ENCODE peak calls at places on chromosomes 7 and 10, in five cellular contexts. One of them, this sample, is unnamed.

GRCh38 chr7:47783456-47784240 is 164.6 kb downstream of the PKD1L1 start:
- DNase-seq in fibroblast of the aortic adventitia: peak; percentile 99
- DNase-seq in ovary: peak; percentile 63
- DNase-seq in GM12865: no peak
- DNase-seq in lower leg skin: no peak
- DNase-seq in this sample: peak; percentile 97

GRCh38 chr10:79260803-79261740 is 86.2 kb upstream of the PPIF start:
- DNase-seq in fibroblast of the aortic adventitia: peak; percentile 47
- DNase-seq in GM12865: peak; percentile 36
- DNase-seq in ovary: peak; percentile 63
- DNase-seq in lower leg skin: no peak
- DNase-seq in this sample: peak; percentile 62

GRCh38 chr7:24498439-24498838 is 74.8 kb upstream of the PALS2 start:
- DNase-seq in ovary: no peak
- DNase-seq in fibroblast of the aortic adventitia: no peak
- DNase-seq in GM12865: no peak
- DNase-seq in lower leg skin: no peak
- DNase-seq in this sample: no peak

GRCh38 chr7:137670521-137671064 is 176.2 kb downstream of the DGKI start:
- DNase-seq in ovary: no peak
- DNase-seq in GM12865: peak; percentile 81
- DNase-seq in fibroblast of the aortic adventitia: peak; percentile 46
- DNase-seq in lower leg skin: no peak
- DNase-seq in this sample: peak; percentile 80

GRCh38 chr7:111846900-111847299 is 284.6 kb upstream of the IMMP2L start:
- DNase-seq in ovary: no peak
- DNase-seq in fibroblast of the aortic adventitia: no peak
- DNase-seq in lower leg skin: no peak
- DNase-seq in GM12865: no peak
- DNase-seq in this sample: no peak

GRCh38 chr10:48187713-48188541 is 86.6 kb downstream of the FRMPD2 start:
- DNase-seq in fibroblast of the aortic adventitia: no peak
- DNase-seq in ovary: no peak
- DNase-seq in GM12865: no peak
- DNase-seq in lower leg skin: no peak
- DNase-seq in this sample: no peak

GRCh38 chr10:89563861-89564478 is 28.6 kb upstream of the SLC16A12 start:
- DNase-seq in fibroblast of the aortic adventitia: peak; percentile 71
- DNase-seq in lower leg skin: no peak
- DNase-seq in GM12865: peak; percentile 50
- DNase-seq in ovary: no peak
- DNase-seq in this sample: peak; percentile 41

GRCh38 chr10:114716811-114717404 is 58.8 kb upstream of the ABLIM1 start:
- DNase-seq in fibroblast of the aortic adventitia: peak; percentile 17
- DNase-seq in GM12865: no peak
- DNase-seq in ovary: no peak
- DNase-seq in lower leg skin: no peak
- DNase-seq in this sample: no peak

GRCh38 chr7:112081778-112082177 is 124.4 kb downstream of the DOCK4 start:
- DNase-seq in ovary: no peak
- DNase-seq in GM12865: no peak
- DNase-seq in fibroblast of the aortic adventitia: no peak
- DNase-seq in lower leg skin: no peak
- DNase-seq in this sample: no peak

GRCh38 chr10:61974611-61975010 is 73.1 kb downstream of the ARID5B start:
- DNase-seq in lower leg skin: peak; percentile 87
- DNase-seq in ovary: peak; percentile 72
- DNase-seq in GM12865: peak; percentile 77
- DNase-seq in fibroblast of the aortic adventitia: peak; percentile 75
- DNase-seq in this sample: peak; percentile 40

GRCh38 chr7:99410635-99411034 is 1.9 kb downstream of the BUD31 start:
- DNase-seq in lower leg skin: no peak
- DNase-seq in ovary: no peak
- DNase-seq in fibroblast of the aortic adventitia: no peak
- DNase-seq in GM12865: no peak
- DNase-seq in this sample: no peak

GRCh38 chr10:71533936-71534335 is 137.2 kb downstream of the CDH23 start:
- DNase-seq in fibroblast of the aortic adventitia: no peak
- DNase-seq in GM12865: no peak
- DNase-seq in lower leg skin: no peak
- DNase-seq in ovary: no peak
- DNase-seq in this sample: no peak

GRCh38 chr10:21159669-21160068 is 262.6 kb upstream of the NEBL start:
- DNase-seq in ovary: no peak
- DNase-seq in lower leg skin: no peak
- DNase-seq in GM12865: no peak
- DNase-seq in fibroblast of the aortic adventitia: no peak
- DNase-seq in this sample: no peak

GRCh38 chr7:139495726-139496125 is 12.3 kb upstream of the KLRG2 start:
- DNase-seq in ovary: no peak
- DNase-seq in GM12865: no peak
- DNase-seq in fibroblast of the aortic adventitia: no peak
- DNase-seq in lower leg skin: no peak
- DNase-seq in this sample: no peak

GRCh38 chr10:121263407-121263783 is 334.8 kb downstream of the FGFR2 start:
- DNase-seq in lower leg skin: no peak
- DNase-seq in fibroblast of the aortic adventitia: no peak
- DNase-seq in ovary: no peak
- DNase-seq in GM12865: no peak
- DNase-seq in this sample: no peak

GRCh38 chr10:90905925-90906324 is 15.0 kb downstream of the ANKRD1 start:
- DNase-seq in ovary: no peak
- DNase-seq in lower leg skin: no peak
- DNase-seq in GM12865: peak; percentile 13
- DNase-seq in fibroblast of the aortic adventitia: no peak
- DNase-seq in this sample: no peak

GRCh38 chr7:28077616-28078015 is 103.0 kb downstream of the JAZF1 start:
- DNase-seq in GM12865: no peak
- DNase-seq in fibroblast of the aortic adventitia: no peak
- DNase-seq in ovary: no peak
- DNase-seq in lower leg skin: no peak
- DNase-seq in this sample: no peak

GRCh38 chr7:24830440-24831050 is 73.3 kb upstream of the GSDME start:
- DNase-seq in ovary: no peak
- DNase-seq in lower leg skin: no peak
- DNase-seq in GM12865: no peak
- DNase-seq in fibroblast of the aortic adventitia: no peak
- DNase-seq in this sample: no peak

GRCh38 chr10:54985732-54986131 is 184.7 kb upstream of the PCDH15 start:
- DNase-seq in ovary: no peak
- DNase-seq in fibroblast of the aortic adventitia: no peak
- DNase-seq in GM12865: peak; percentile 36
- DNase-seq in lower leg skin: no peak
- DNase-seq in this sample: peak; percentile 2

GRCh38 chr7:56570968-56571367 is 454.8 kb upstream of the NUPR2 start:
- DNase-seq in GM12865: no peak
- DNase-seq in fibroblast of the aortic adventitia: no peak
- DNase-seq in lower leg skin: no peak
- DNase-seq in ovary: no peak
- DNase-seq in this sample: no peak

GRCh38 chr10:93995598-93996271 is 2.0 kb downstream of the PLCE1 start:
- DNase-seq in lower leg skin: no peak
- DNase-seq in fibroblast of the aortic adventitia: peak; percentile 73
- DNase-seq in ovary: no peak
- DNase-seq in GM12865: no peak
- DNase-seq in this sample: peak; percentile 62

GRCh38 chr10:120931999-120932398 is 80.8 kb downstream of the WDR11 start:
- DNase-seq in fibroblast of the aortic adventitia: no peak
- DNase-seq in lower leg skin: no peak
- DNase-seq in GM12865: no peak
- DNase-seq in ovary: no peak
- DNase-seq in this sample: no peak

GRCh38 chr7:13829914-13830603 is 159.4 kb downstream of the ETV1 start:
- DNase-seq in ovary: no peak
- DNase-seq in lower leg skin: no peak
- DNase-seq in fibroblast of the aortic adventitia: peak; percentile 90
- DNase-seq in GM12865: no peak
- DNase-seq in this sample: peak; percentile 60

GRCh38 chr10:68696018-68696417 is 25.0 kb upstream of the CCAR1 start:
- DNase-seq in fibroblast of the aortic adventitia: no peak
- DNase-seq in ovary: no peak
- DNase-seq in GM12865: no peak
- DNase-seq in lower leg skin: no peak
- DNase-seq in this sample: no peak

GRCh38 chr7:140402178-140402835 is 1.6 kb upstream of the RAB19 start:
- DNase-seq in ovary: no peak
- DNase-seq in fibroblast of the aortic adventitia: peak; percentile 57
- DNase-seq in lower leg skin: no peak
- DNase-seq in GM12865: no peak
- DNase-seq in this sample: peak; percentile 76

GRCh38 chr10:8075282-8076260 is 21.1 kb downstream of the GATA3 start:
- DNase-seq in ovary: no peak
- DNase-seq in lower leg skin: peak; percentile 40
- DNase-seq in fibroblast of the aortic adventitia: no peak
- DNase-seq in GM12865: no peak
- DNase-seq in this sample: no peak

DNA sequence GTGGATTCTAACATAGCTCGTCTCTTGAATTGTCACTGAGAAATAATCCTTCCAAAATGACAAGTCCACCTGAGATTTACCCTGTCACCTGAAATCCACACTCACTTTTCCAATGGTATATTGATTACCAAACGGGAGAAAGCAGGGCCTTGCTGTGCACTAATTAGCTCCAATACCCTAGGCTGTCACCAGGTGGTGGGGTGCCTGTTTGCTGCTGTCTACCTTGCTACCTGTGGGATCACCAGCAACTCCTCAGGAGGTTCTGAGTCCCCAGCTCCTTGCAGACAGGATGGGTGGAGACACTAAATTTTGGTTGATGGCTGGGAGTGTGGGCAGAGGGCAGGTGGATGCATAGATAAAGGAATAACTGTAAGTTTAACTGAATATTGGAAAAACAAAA is 237.2 kb upstream of the ZNF32 start:
- DNase-seq in lower leg skin: peak; percentile 76
- DNase-seq in GM12865: peak; percentile 14
- DNase-seq in fibroblast of the aortic adventitia: no peak
- DNase-seq in ovary: no peak
- DNase-seq in this sample: no peak
- TF ChIP-seq CTCF in lower leg skin: no peak
- TF ChIP-seq CTCF in GM12865: peak; percentile 35
- TF ChIP-seq CTCF in fibroblast of the aortic adventitia: no peak
- TF ChIP-seq CTCF in ovary: no peak
- TF ChIP-seq CTCF in this sample: no peak

GRCh38 chr7:93711926-93712325 is 137.4 kb upstream of the CALCR start:
- DNase-seq in fibroblast of the aortic adventitia: no peak
- DNase-seq in lower leg skin: no peak
- DNase-seq in GM12865: no peak
- DNase-seq in ovary: no peak
- DNase-seq in this sample: no peak

GRCh38 chr7:93719546-93719945 is 145.0 kb upstream of the CALCR start:
- DNase-seq in lower leg skin: no peak
- DNase-seq in ovary: no peak
- DNase-seq in fibroblast of the aortic adventitia: peak; percentile 49
- DNase-seq in GM12865: no peak
- DNase-seq in this sample: peak; percentile 25

GRCh38 chr7:93720106-93720505 is 145.6 kb upstream of the CALCR start:
- DNase-seq in fibroblast of the aortic adventitia: no peak
- DNase-seq in ovary: no peak
- DNase-seq in GM12865: no peak
- DNase-seq in lower leg skin: no peak
- DNase-seq in this sample: no peak

GRCh38 chr7:93717217-93717900 is 142.8 kb upstream of the CALCR start:
- DNase-seq in lower leg skin: no peak
- DNase-seq in fibroblast of the aortic adventitia: peak; percentile 11
- DNase-seq in ovary: no peak
- DNase-seq in GM12865: no peak
- DNase-seq in this sample: peak; percentile 31

DNA sequence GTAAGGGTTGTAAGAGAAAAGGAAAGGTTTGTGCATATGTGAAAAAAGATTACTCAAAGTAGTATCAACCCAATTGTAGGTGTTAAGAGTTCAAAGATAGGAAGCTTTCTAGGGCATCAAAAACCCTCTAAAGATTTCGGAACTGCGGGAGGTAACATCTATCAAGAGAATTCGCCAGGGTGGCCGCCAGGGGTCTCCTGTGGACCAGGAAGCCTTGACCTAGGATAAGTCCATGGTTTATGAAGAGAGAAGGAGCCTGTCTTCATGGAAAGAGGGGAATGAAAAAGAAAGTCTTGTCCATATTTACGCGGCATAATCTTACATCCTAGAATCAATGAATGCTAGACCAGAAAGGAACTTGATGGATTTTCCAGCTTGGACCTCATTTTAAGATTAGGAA is 140.7 kb upstream of the CALCR start:
- DNase-seq in fibroblast of the aortic adventitia: peak; percentile 64
- DNase-seq in lower leg skin: peak; percentile 88
- DNase-seq in ovary: peak; percentile 50
- DNase-seq in GM12865: peak; percentile 49
- DNase-seq in this sample: peak; percentile 54
- TF ChIP-seq CTCF in fibroblast of the aortic adventitia: peak; percentile 73
- TF ChIP-seq CTCF in lower leg skin: no peak
- TF ChIP-seq CTCF in ovary: peak; percentile 20
- TF ChIP-seq CTCF in GM12865: peak; percentile 45
- TF ChIP-seq CTCF in this sample: peak; percentile 77

GRCh38 chr10:5888843-5889623 is 660 bp downstream of the ANKRD16 start:
- DNase-seq in lower leg skin: peak; percentile 86
- DNase-seq in ovary: no peak
- DNase-seq in fibroblast of the aortic adventitia: peak; percentile 15
- DNase-seq in GM12865: peak; percentile 61
- DNase-seq in this sample: peak; percentile 8
- TF ChIP-seq CTCF in lower leg skin: no peak
- TF ChIP-seq CTCF in ovary: no peak
- TF ChIP-seq CTCF in fibroblast of the aortic adventitia: no peak
- TF ChIP-seq CTCF in GM12865: no peak
- TF ChIP-seq CTCF in this sample: no peak

DNA sequence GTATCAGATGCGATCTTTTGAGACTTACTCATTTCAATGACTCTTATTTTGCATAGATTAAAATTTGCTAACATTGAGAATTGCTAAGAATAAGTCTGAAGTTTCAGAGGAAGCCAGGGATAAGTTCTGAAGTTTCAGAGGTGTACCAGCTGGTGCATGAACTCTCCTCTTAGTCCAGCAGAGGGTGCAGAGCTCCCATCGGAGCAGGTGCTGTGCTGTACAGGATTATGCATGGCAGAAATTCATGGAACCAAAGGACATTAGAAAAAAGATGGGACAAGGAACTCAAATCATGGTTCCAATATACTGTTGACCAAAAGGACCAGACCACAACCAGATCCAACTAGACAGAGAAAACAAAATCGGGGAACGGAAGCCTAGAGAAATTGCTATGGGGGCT is 41.9 kb downstream of the MGAM2 start:
- DNase-seq in lower leg skin: no peak
- DNase-seq in GM12865: peak; percentile 30
- DNase-seq in fibroblast of the aortic adventitia: no peak
- DNase-seq in ovary: no peak
- DNase-seq in this sample: no peak
- TF ChIP-seq CTCF in lower leg skin: no peak
- TF ChIP-seq CTCF in GM12865: peak; percentile 29
- TF ChIP-seq CTCF in fibroblast of the aortic adventitia: peak; percentile 15
- TF ChIP-seq CTCF in ovary: no peak
- TF ChIP-seq CTCF in this sample: no peak

DNA sequence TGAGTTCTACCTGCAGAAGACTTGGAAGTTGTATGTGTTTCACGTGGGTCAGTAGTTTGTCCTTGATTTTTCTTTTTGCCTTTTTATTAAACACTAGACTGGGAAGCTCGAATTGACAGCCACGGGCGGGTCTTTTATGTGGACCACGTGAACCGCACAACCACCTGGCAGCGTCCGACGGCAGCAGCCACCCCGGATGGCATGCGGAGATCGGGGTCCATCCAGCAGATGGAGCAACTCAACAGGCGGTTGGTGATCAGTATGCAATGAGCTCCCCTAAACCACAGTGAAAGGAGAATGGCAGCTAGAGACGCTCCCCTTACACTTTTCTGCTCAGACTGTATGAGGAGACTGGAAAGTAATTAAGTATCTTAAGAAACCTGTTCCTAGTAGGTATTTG is 126.7 kb upstream of the STK17A start:
- DNase-seq in GM12865: no peak
- DNase-seq in lower leg skin: no peak
- DNase-seq in fibroblast of the aortic adventitia: no peak
- DNase-seq in ovary: no peak
- DNase-seq in this sample: no peak
- TF ChIP-seq CTCF in GM12865: no peak
- TF ChIP-seq CTCF in lower leg skin: no peak
- TF ChIP-seq CTCF in fibroblast of the aortic adventitia: no peak
- TF ChIP-seq CTCF in ovary: no peak
- TF ChIP-seq CTCF in this sample: no peak